ENCODE peak calls at places on chromosomes 16 and 17, in four cellular contexts. B is amniotic epithelial cell, K is activated gamma-delta T cell treated with Interleukin-2 at 50 U/mL for 16 hours, R is hippocampal formation. N is an unnamed sample.

GRCh38 chr16:75012380-75013081 is 13.7 kb downstream of the ZNRF1 start:
- DNase-seq in B (no peak), K (no peak), R (no peak), N (no peak)

GRCh38 chr16:29745853-29746345 is at the start of gene C16orf54:
- DNase-seq in B (no peak), K (peak; percentile 96), R (no peak), N (peak; percentile 89)

GRCh38 chr17:4583796-4584124 is 569 bp upstream of the SMTNL2 start:
- DNase-seq in B (peak; percentile 26), K (no peak), R (no peak), N (no peak)

GRCh38 chr17:81160747-81161453 is 4.4 kb upstream of the PVALEF start:
- DNase-seq in B (no peak), K (no peak), R (no peak), N (no peak)

GRCh38 chr17:56595831-56596740 is 2.6 kb downstream of the NOG start:
- DNase-seq in B (no peak), K (no peak), R (no peak), N (no peak)

GRCh38 chr16:50360779-50361178 is 8.0 kb downstream of the BRD7 start:
- DNase-seq in B (peak; percentile 37), K (no peak), R (no peak), N (no peak)

GRCh38 chr16:85017151-85017550 is 5.8 kb upstream of the ZDHHC7 start:
- DNase-seq in B (no peak), K (no peak), R (no peak), N (peak; percentile 19)

GRCh38 chr17:45702666-45703266 is 81.4 kb upstream of the CRHR1 start:
- DNase-seq in B (peak; percentile 36), K (no peak), R (no peak), N (no peak)

GRCh38 chr17:27380551-27380950 is 75.7 kb upstream of the KSR1 start:
- DNase-seq in B (no peak), K (no peak), R (no peak), N (no peak)

GRCh38 chr16:4535627-4536108 is 2.9 kb downstream of the CDIP1 start:
- DNase-seq in B (no peak), K (no peak), R (no peak), N (no peak)

GRCh38 chr16:46836521-46837292 is 5.7 kb upstream of the C16orf87 start:
- DNase-seq in B (no peak), K (no peak), R (no peak), N (no peak)

GRCh38 chr17:50047083-50047482 is 8.8 kb upstream of the ITGA3 start:
- DNase-seq in B (no peak), K (no peak), R (no peak), N (no peak)

GRCh38 chr17:416293-417206 is 63.9 kb upstream of the RPH3AL start:
- DNase-seq in B (peak; percentile 20), K (peak; percentile 32), R (no peak), N (peak; percentile 85)

GRCh38 chr17:43755389-43755875 is 3.2 kb downstream of the SOST start:
- DNase-seq in B (no peak), K (no peak), R (no peak), N (no peak)

GRCh38 chr17:29168079-29168758 is 12.0 kb downstream of the MYO18A start:
- DNase-seq in B (no peak), K (no peak), R (no peak), N (no peak)

GRCh38 chr17:45117848-45118646 is 14.3 kb downstream of the PLCD3 start:
- DNase-seq in B (no peak), K (no peak), R (no peak), N (no peak)

GRCh38 chr16:8866118-8866883 is 2.5 kb downstream of the CARHSP1 start:
- DNase-seq in B (no peak), K (no peak), R (peak; percentile 51), N (no peak)

GRCh38 chr16:66933776-66934137 is 445 bp downstream of the CIAO2B start:
- DNase-seq in B (no peak), K (no peak), R (no peak), N (no peak)

GRCh38 chr16:88376835-88377726 is 5.7 kb upstream of the ZNF469 start:
- DNase-seq in B (peak; percentile 23), K (no peak), R (no peak), N (no peak)

GRCh38 chr17:82687871-82688270 is 10.6 kb downstream of the RAB40B start:
- DNase-seq in B (no peak), K (no peak), R (no peak), N (no peak)

GRCh38 chr17:55768946-55769624 is 18.2 kb downstream of the PCTP start:
- DNase-seq in B (peak; percentile 6), K (no peak), R (no peak), N (no peak)

GRCh38 chr16:57482845-57483545 is 3.3 kb downstream of the DOK4 start:
- DNase-seq in B (no peak), K (no peak), R (no peak), N (no peak)

GRCh38 chr17:8673621-8674020 is 43.1 kb upstream of the MYH10 start:
- DNase-seq in B (peak; percentile 39), K (no peak), R (no peak), N (no peak)

GRCh38 chr16:68040506-68041288 is 17.6 kb downstream of the DUS2 start:
- DNase-seq in B (peak; percentile 50), K (peak; percentile 93), R (peak; percentile 16), N (peak; percentile 47)

GRCh38 chr16:30356401-30357084 is 1.4 kb upstream of the CD2BP2 start:
- DNase-seq in B (no peak), K (no peak), R (no peak), N (no peak)

GRCh38 chr17:80133626-80133970 is 13.3 kb downstream of the EIF4A3 start:
- DNase-seq in B (no peak), K (no peak), R (no peak), N (no peak)

GRCh38 chr16:14013571-14014283 is 57.4 kb upstream of the MRTFB start:
- DNase-seq in B (peak; percentile 47), K (no peak), R (no peak), N (no peak)